ENCODE peak calls at places on chromosomes 11 and 22, in seven cellular contexts. E is HFFc6; H is HTR-8/SVneo; X is DMS 273 treated with DMSO at 0.1 percent for 48 hours; T is hepatic stellate cell; J is activated CD8-positive, alpha-beta memory T cell treated with anti-CD3 and anti-CD28 coated beads for 1 hour; N is RWPE1. K is an unnamed sample.

GRCh38 chr22:47195156-47195675 is 432.8 kb downstream of the TBC1D22A start:
- DNase-seq in E (no peak), H (no peak), X (no peak), T (no peak), J (no peak), N (no peak), K (no peak)

GRCh38 chr22:40487663-40488249 is 117.4 kb downstream of the SGSM3 start:
- DNase-seq in E (peak), H (no peak), X (no peak), T (peak), J (no peak), N (no peak), K (no peak)

GRCh38 chr11:120334894-120335462 is 1.2 kb upstream of the ARHGEF12 start:
- DNase-seq in E (peak), H (peak), X (peak), T (peak), J (no peak), N (peak), K (peak)

GRCh38 chr11:31419669-31420068 is 50.0 kb downstream of the DNAJC24 start:
- DNase-seq in E (no peak), H (no peak), X (no peak), T (no peak), J (no peak), N (no peak), K (no peak)

GRCh38 chr11:19666951-19667350 is 45.7 kb upstream of the NAV2 start:
- DNase-seq in E (no peak), H (no peak), X (no peak), T (no peak), J (no peak), N (no peak), K (no peak)

GRCh38 chr22:48245119-48245485 is 1482.7 kb downstream of the TBC1D22A start:
- DNase-seq in E (no peak), H (no peak), X (no peak), T (no peak), J (no peak), N (no peak), K (no peak)

GRCh38 chr11:122186439-122187080 is 70.5 kb upstream of the BLID start:
- DNase-seq in E (peak), H (peak), X (no peak), T (no peak), J (no peak), N (peak), K (no peak)

GRCh38 chr11:2769409-2769778 is 69.6 kb upstream of the KCNQ1OT1 start:
- DNase-seq in E (no peak), H (no peak), X (no peak), T (no peak), J (no peak), N (no peak), K (no peak)

GRCh38 chr11:82924522-82925224 is 23.1 kb downstream of the DDIAS start:
- DNase-seq in E (no peak), H (no peak), X (no peak), T (no peak), J (no peak), N (no peak), K (no peak)

GRCh38 chr11:44171518-44171917 is 76.0 kb downstream of the EXT2 start:
- DNase-seq in E (no peak), H (no peak), X (peak), T (no peak), J (no peak), N (no peak), K (no peak)

GRCh38 chr11:6693342-6694228 is 10.4 kb upstream of the MRPL17 start:
- DNase-seq in E (peak), H (no peak), X (no peak), T (no peak), J (peak), N (no peak), K (no peak)

GRCh38 chr11:61362542-61362875 is 335 bp downstream of the TMEM138 start:
- DNase-seq in E (peak), H (peak), X (no peak), T (peak), J (no peak), N (peak), K (no peak)

GRCh38 chr11:27350503-27350902 is 12.5 kb downstream of the CCDC34 start:
- DNase-seq in E (no peak), H (no peak), X (no peak), T (no peak), J (no peak), N (no peak), K (no peak)

K was measured in NCI-H524 treated with DMSO at 0.1 percent for 48 hours.